ENCODE peak calls at places on chromosomes 5 and 9, in six cellular contexts. V is hepatocyte, G is dorsolateral prefrontal cortex, X is right atrium auricular region, K is ovary, W is PC-9. N is an unnamed sample.

GRCh38 chr5:103510851-103511553 is 51.6 kb downstream of the NUDT12 start:
- DNase-seq in X (no peak), K (no peak), G (no peak), W (no peak), V (peak; percentile 14), N (no peak)

GRCh38 chr5:97534166-97534565 is 351.1 kb upstream of the RIOK2 start:
- DNase-seq in G (no peak), V (peak; percentile 63), X (no peak), W (peak; percentile 75), K (no peak), N (no peak)

GRCh38 chr5:178288373-178289368 is 56.1 kb upstream of the PHYKPL start:
- DNase-seq in G (no peak), W (peak; percentile 56), X (no peak), K (no peak), V (peak; percentile 40), N (no peak)

GRCh38 chr5:171365351-171365750 is 22.3 kb upstream of the NPM1 start:
- DNase-seq in W (no peak), K (no peak), V (no peak), G (no peak), X (no peak), N (no peak)

GRCh38 chr5:125310749-125311148 is 564.3 kb upstream of the ZNF608 start:
- DNase-seq in X (no peak), G (no peak), V (no peak), W (no peak), K (no peak), N (no peak)

GRCh38 chr5:81827522-81827921 is 76.6 kb upstream of the SSBP2 start:
- DNase-seq in W (no peak), G (no peak), X (no peak), V (no peak), K (no peak), N (no peak)

GRCh38 chr5:144032375-144032774 is 138.1 kb downstream of the YIPF5 start:
- DNase-seq in G (no peak), V (no peak), K (no peak), X (no peak), W (no peak), N (no peak)

GRCh38 chr5:37571974-37572373 is 192.9 kb downstream of the WDR70 start:
- DNase-seq in K (no peak), X (no peak), G (no peak), W (no peak), V (no peak), N (no peak)

GRCh38 chr9:114259800-114260523 is 62.9 kb upstream of the ORM1 start:
- DNase-seq in G (no peak), X (no peak), V (no peak), K (no peak), W (no peak), N (no peak)

GRCh38 chr9:92740446-92740961 is 24.1 kb downstream of the BICD2 start:
- DNase-seq in W (no peak), G (peak; percentile 30), V (no peak), K (no peak), X (no peak), N (no peak)

GRCh38 chr5:103259705-103260355 is 1.3 kb downstream of the MACIR start:
- DNase-seq in X (no peak), K (no peak), V (no peak), W (peak; percentile 45), G (peak; percentile 41), N (no peak)

GRCh38 chr5:116947691-116948528 is 373.3 kb upstream of the SEMA6A start:
- DNase-seq in X (no peak), G (no peak), W (no peak), K (peak; percentile 15), V (peak; percentile 65), N (peak; percentile 15)

GRCh38 chr9:35756275-35756742 is 2.2 kb upstream of the MSMP start:
- DNase-seq in G (peak; percentile 65), V (peak; percentile 83), W (no peak), K (peak; percentile 70), X (peak; percentile 66), N (no peak)

GRCh38 chr5:68898961-68899471 is 194.8 kb upstream of the SLC30A5 start:
- DNase-seq in G (no peak), K (no peak), X (no peak), W (peak; percentile 91), V (peak; percentile 13), N (no peak)

GRCh38 chr5:117679046-117679445 is 1104.4 kb upstream of the SEMA6A start:
- DNase-seq in G (no peak), K (no peak), V (no peak), X (no peak), W (no peak), N (no peak)

GRCh38 chr5:107861565-107861964 is 190.8 kb upstream of the EFNA5 start:
- DNase-seq in V (no peak), W (no peak), G (no peak), X (no peak), K (no peak), N (no peak)

GRCh38 chr9:136004712-136005111 is 43.5 kb upstream of the UBAC1 start:
- DNase-seq in K (no peak), W (no peak), G (no peak), V (no peak), X (no peak), N (no peak)

GRCh38 chr9:10000669-10001068 is 612.1 kb downstream of the PTPRD start:
- DNase-seq in K (no peak), G (no peak), W (no peak), V (no peak), X (no peak), N (no peak)

GRCh38 chr5:1726469-1726865 is 73.2 kb downstream of the MRPL36 start:
- DNase-seq in X (peak; percentile 36), V (no peak), G (no peak), K (no peak), W (no peak), N (no peak)

GRCh38 chr9:114280636-114281315 is 42.1 kb upstream of the ORM1 start:
- DNase-seq in X (no peak), V (no peak), K (peak; percentile 20), W (no peak), G (peak; percentile 10), N (peak; percentile 7)

GRCh38 chr5:38616061-38616460 is 59.6 kb upstream of the LIFR start:
- DNase-seq in V (no peak), G (no peak), X (no peak), W (no peak), K (no peak), N (no peak)

GRCh38 chr5:134133213-134133994 is 18.9 kb downstream of the TCF7 start:
- DNase-seq in G (peak; percentile 21), X (no peak), K (peak; percentile 16), W (no peak), V (no peak), N (peak; percentile 7)

GRCh38 chr9:31321256-31321655 is 1063.2 kb upstream of the ACO1 start:
- DNase-seq in W (no peak), K (no peak), V (no peak), G (no peak), X (no peak), N (no peak)

GRCh38 chr9:131661954-131662621 is 77.8 kb downstream of the RAPGEF1 start:
- DNase-seq in V (no peak), X (no peak), G (no peak), W (no peak), K (no peak), N (no peak)

GRCh38 chr9:107991581-107991980 is 502.0 kb upstream of the KLF4 start:
- DNase-seq in K (no peak), X (no peak), G (peak; percentile 54), V (no peak), W (no peak), N (no peak)

GRCh38 chr9:107989544-107989943 is 500.0 kb upstream of the KLF4 start:
- DNase-seq in V (peak; percentile 22), G (no peak), W (peak; percentile 61), K (no peak), X (peak; percentile 73), N (peak; percentile 55)

GRCh38 chr9:107999011-107999410 is 509.4 kb upstream of the KLF4 start:
- DNase-seq in G (no peak), K (no peak), W (no peak), V (no peak), X (no peak), N (no peak)

GRCh38 chr9:107992269-107992668 is 502.7 kb upstream of the KLF4 start:
- DNase-seq in G (no peak), W (no peak), V (no peak), X (no peak), K (no peak), N (no peak)

GRCh38 chr9:107994638-107995037 is 505.1 kb upstream of the KLF4 start:
- DNase-seq in V (no peak), W (no peak), G (no peak), K (no peak), X (no peak), N (no peak)
- H3K27ac ChIP-seq in V (no peak overlapping the region), W (no peak overlapping the region), G (no peak overlapping the region), K (no peak overlapping the region), X (no peak overlapping the region), N (no peak overlapping the region)

GRCh38 chr9:14272924-14273528 is 40.9 kb downstream of the NFIB start:
- DNase-seq in X (no peak), G (no peak), K (no peak), V (no peak), W (no peak), N (no peak)
- H3K4me3 ChIP-seq in X (no peak overlapping the region), G (no peak overlapping the region), K (no peak overlapping the region), V (no peak overlapping the region), W (no peak overlapping the region), N (no peak overlapping the region)

GRCh38 chr9:121841771-121842611 is 190.6 kb downstream of the DAB2IP start:
- DNase-seq in G (no peak), K (no peak), V (no peak), W (no peak), X (no peak), N (peak; percentile 15)
- H3K27ac ChIP-seq in G (no peak overlapping the region), K (peak overlapping the region; percentile 17), V (peak overlapping the region; percentile 25), W (no peak overlapping the region), X (no peak overlapping the region), N (no peak overlapping the region)

GRCh38 chr5:54912021-54912420 is 73.4 kb downstream of the ESM1 start:
- DNase-seq in X (no peak), V (no peak), K (no peak), W (no peak), G (no peak), N (no peak)
- H3K4me3 ChIP-seq in X (no peak overlapping the region), V (no peak overlapping the region), K (no peak overlapping the region), W (no peak overlapping the region), G (no peak overlapping the region), N (no peak overlapping the region)

GRCh38 chr5:124157320-124157719 is 589.1 kb downstream of the ZNF608 start:
- DNase-seq in W (no peak), G (no peak), K (no peak), V (no peak), X (no peak), N (no peak)
- H3K27ac ChIP-seq in W (no peak overlapping the region), G (peak overlapping the region; percentile 2), K (no peak overlapping the region), V (no peak overlapping the region), X (no peak overlapping the region), N (peak overlapping the region; percentile 44)